ENCODE peak calls at places on chromosomes 5 and 9, in seven cellular contexts. G is fibroblast of mammary gland; N is hepatocyte; V is NCI-H1105; S is AG08396; O is PC-3; B is CD8-positive, alpha-beta T cell. H is an unnamed sample.

GRCh38 chr5:95035891-95036675 is 248.8 kb downstream of the MCTP1 start:
- DNase-seq in G (peak), N (no peak), V (no peak), S (no peak), O (no peak), B (no peak), H (no peak)

GRCh38 chr5:158770506-158770905 is 329.2 kb downstream of the EBF1 start:
- DNase-seq in G (peak), N (peak), V (no peak), S (no peak), O (peak), B (no peak), H (peak)

GRCh38 chr5:85132269-85132668 is 747.6 kb upstream of the EDIL3 start:
- DNase-seq in G (peak), N (no peak), V (no peak), S (no peak), O (peak), B (no peak), H (no peak)

GRCh38 chr9:26112724-26113123 is 434.5 kb upstream of the TUSC1 start:
- DNase-seq in G (peak), N (no peak), V (no peak), S (no peak), O (peak), B (no peak), H (no peak)

GRCh38 chr9:131885144-131885609 is 145.3 kb upstream of the RAPGEF1 start:
- DNase-seq in G (no peak), N (no peak), V (no peak), S (no peak), O (no peak), B (no peak), H (peak)

GRCh38 chr9:105026451-105026850 is 98.5 kb upstream of the ABCA1 start:
- DNase-seq in G (peak), N (no peak), V (no peak), S (no peak), O (peak), B (no peak), H (peak)

GRCh38 chr9:89808076-89808701 is 203.4 kb downstream of the GADD45G start:
- DNase-seq in G (no peak), N (no peak), V (no peak), S (no peak), O (no peak), B (no peak), H (no peak)

GRCh38 chr9:110213413-110214044 is 5.6 kb upstream of the C9orf152 start:
- DNase-seq in G (no peak), N (no peak), V (no peak), S (no peak), O (no peak), B (no peak), H (no peak)

GRCh38 chr9:116715751-116716150 is 28.6 kb downstream of the TRIM32 start:
- DNase-seq in G (no peak), N (no peak), V (no peak), S (no peak), O (no peak), B (no peak), H (no peak)

GRCh38 chr9:23821400-23822181 is 4.4 kb downstream of the ELAVL2 start:
- DNase-seq in G (no peak), N (peak), V (no peak), S (no peak), O (peak), B (no peak), H (peak)

GRCh38 chr5:143023447-143024096 is 253.4 kb downstream of the ARHGAP26 start:
- DNase-seq in G (peak), N (no peak), V (no peak), S (peak), O (no peak), B (no peak), H (no peak)

GRCh38 chr5:112604741-112605390 is 132.8 kb upstream of the APC start:
- DNase-seq in G (peak), N (peak), V (no peak), S (no peak), O (peak), B (no peak), H (no peak)

GRCh38 chr5:180281706-180282105 is 10.2 kb downstream of the MAPK9 start:
- DNase-seq in G (no peak), N (no peak), V (no peak), S (no peak), O (no peak), B (no peak), H (no peak)

GRCh38 chr9:79912641-79913040 is 340.9 kb downstream of the TLE4 start:
- DNase-seq in G (peak), N (no peak), V (no peak), S (no peak), O (no peak), B (no peak), H (no peak)

GRCh38 chr9:21568484-21568883 is 86.4 kb upstream of the IFNE start:
- DNase-seq in G (no peak), N (no peak), V (no peak), S (no peak), O (peak), B (no peak), H (no peak)

GRCh38 chr9:98372077-98372812 is 116.8 kb upstream of the TBC1D2 start:
- DNase-seq in G (no peak), N (no peak), V (no peak), S (no peak), O (no peak), B (no peak), H (no peak)

GRCh38 chr5:132044207-132044606 is 16.2 kb upstream of the IL3 start:
- DNase-seq in G (no peak), N (no peak), V (no peak), S (no peak), O (no peak), B (no peak), H (no peak)

GRCh38 chr9:70519912-70520724 is 105.7 kb upstream of the KLF9 start:
- DNase-seq in G (no peak), N (no peak), V (no peak), S (no peak), O (no peak), B (no peak), H (no peak)

GRCh38 chr5:107404595-107405366 is 266.0 kb downstream of the EFNA5 start:
- DNase-seq in G (no peak), N (no peak), V (no peak), S (no peak), O (no peak), B (no peak), H (no peak)

GRCh38 chr5:32069396-32069795 is 104.7 kb downstream of the GOLPH3 start:
- DNase-seq in G (no peak), N (no peak), V (no peak), S (no peak), O (no peak), B (no peak), H (no peak)

GRCh38 chr5:141701341-141702119 is 19.5 kb upstream of the ARAP3 start:
- DNase-seq in G (no peak), N (no peak), V (no peak), S (no peak), O (no peak), B (no peak), H (no peak)

GRCh38 chr5:153965102-153965645 is 73.5 kb downstream of the FAM114A2 start:
- DNase-seq in G (peak), N (peak), V (no peak), S (peak), O (peak), B (no peak), H (peak)

GRCh38 chr5:1010641-1011046 is 2.0 kb downstream of the NKD2 start:
- DNase-seq in G (no peak), N (no peak), V (peak), S (no peak), O (no peak), B (no peak), H (no peak)

GRCh38 chr5:73816656-73817420 is 190.8 kb downstream of the ARHGEF28 start:
- DNase-seq in G (peak), N (no peak), V (no peak), S (peak), O (no peak), B (no peak), H (no peak)

GRCh38 chr9:92980085-92980745 is 32.9 kb downstream of the FGD3 start:
- DNase-seq in G (no peak), N (no peak), V (no peak), S (no peak), O (peak), B (no peak), H (no peak)

GRCh38 chr5:176611435-176611834 is 1.5 kb upstream of the GPRIN1 start:
- DNase-seq in G (peak), N (peak), V (no peak), S (peak), O (peak), B (peak), H (peak)

GRCh38 chr5:91266184-91266705 is 116.9 kb downstream of the ARRDC3 start:
- DNase-seq in G (peak), N (peak), V (no peak), S (peak), O (peak), B (no peak), H (no peak)

GRCh38 chr9:114039484-114039883 is 38.6 kb downstream of the AMBP start:
- DNase-seq in G (no peak), N (no peak), V (no peak), S (no peak), O (no peak), B (no peak), H (no peak)

GRCh38 chr9:87605676-87606075 is 108.0 kb downstream of the DAPK1 start:
- DNase-seq in G (no peak), N (no peak), V (no peak), S (no peak), O (no peak), B (no peak), H (no peak)

GRCh38 chr9:113261917-113262671 is 13.3 kb downstream of the CDC26 start:
- DNase-seq in G (no peak), N (no peak), V (no peak), S (no peak), O (no peak), B (no peak), H (no peak)

GRCh38 chr9:86201474-86202337 is 57.8 kb downstream of the C9orf153 start:
- DNase-seq in G (no peak), N (no peak), V (no peak), S (no peak), O (no peak), B (no peak), H (no peak)

GRCh38 chr9:33229359-33230120 is 10.4 kb upstream of the SPINK4 start:
- DNase-seq in G (no peak), N (peak), V (peak), S (no peak), O (peak), B (no peak), H (no peak)

GRCh38 chr5:79562351-79563246 is 48.7 kb upstream of the HOMER1 start:
- DNase-seq in G (peak), N (no peak), V (no peak), S (peak), O (peak), B (no peak), H (peak)

H was measured in HAP-1.